ENCODE peak calls at places on chromosomes 16 and 17, in nine cellular contexts. B is PC-3, S is stomach, U is heart right ventricle, J is fibroblast of lung, T is neuronal stem cell, I is neural progenitor cell, Z is left ventricle myocardium inferior, H is tibial artery. A is an unnamed sample. For H3K9me3, the result is how much of the 10 kb centered on the place peaks cover.

GRCh38 chr17:28735242-28735722 is 6.7 kb downstream of the NEK8 start:
- DNase-seq in B (peak), S (no peak), U (no peak), J (no peak), T (no peak), I (no peak), Z (no peak), H (no peak), A (no peak)

GRCh38 chr17:36590082-36590481 is 1.6 kb upstream of the DHRS11 start:
- DNase-seq in B (no peak), S (no peak), U (no peak), J (peak), T (no peak), I (no peak), Z (no peak), H (no peak), A (no peak)

GRCh38 chr17:63843387-63844292 is 1.2 kb upstream of the SMARCD2 start:
- DNase-seq in B (no peak), S (peak), U (peak), J (peak), T (no peak), I (no peak), Z (peak), H (peak), A (no peak)

GRCh38 chr16:72785886-72786285 is 262.0 kb downstream of the ZFHX3 start:
- DNase-seq in B (no peak), S (no peak), U (no peak), J (peak), T (no peak), I (no peak), Z (no peak), H (no peak), A (no peak)

GRCh38 chr17:67055811-67056745 is 11.7 kb downstream of the CACNG1 start:
- DNase-seq in B (no peak), S (no peak), U (no peak), J (no peak), T (no peak), I (no peak), Z (no peak), H (no peak), A (no peak)

GRCh38 chr17:1956134-1956533 is 69.0 kb downstream of the RTN4RL1 start:
- DNase-seq in B (no peak), S (no peak), U (no peak), J (no peak), T (no peak), I (no peak), Z (no peak), H (no peak), A (no peak)

GRCh38 chr16:56424791-56425438 is 430 bp downstream of the AMFR start:
- DNase-seq in B (no peak), S (no peak), U (peak), J (peak), T (peak), I (no peak), Z (peak), H (peak), A (peak)

GRCh38 chr16:77430360-77430759 is 4.5 kb downstream of the ADAMTS18 start:
- DNase-seq in B (no peak), S (no peak), U (no peak), J (no peak), T (no peak), I (no peak), Z (no peak), H (no peak), A (no peak)

GRCh38 chr16:65070831-65071230 is 51.0 kb downstream of the CDH11 start:
- DNase-seq in B (peak), S (peak), U (peak), J (peak), T (peak), I (no peak), Z (peak), H (peak), A (peak)

GRCh38 chr16:2038359-2039285 is 9.0 kb downstream of the NTHL1 start:
- DNase-seq in B (no peak), S (no peak), U (peak), J (peak), T (no peak), I (no peak), Z (peak), H (no peak), A (peak)

GRCh38 chr17:48603959-48604769 is 622 bp downstream of the HOXB6 start:
- DNase-seq in B (peak), S (no peak), U (no peak), J (no peak), T (no peak), I (no peak), Z (no peak), H (no peak), A (no peak)

GRCh38 chr17:80485846-80486245 is 9.4 kb upstream of the NPTX1 start:
- DNase-seq in B (no peak), S (no peak), U (no peak), J (no peak), T (no peak), I (no peak), Z (no peak), H (no peak), A (no peak)

GRCh38 chr16:16158741-16159374 is 64.4 kb downstream of the ABCC6 start:
- DNase-seq in B (peak), S (no peak), U (no peak), J (peak), T (no peak), I (no peak), Z (no peak), H (no peak), A (no peak)

GRCh38 chr16:879986-880385 is 79.5 kb upstream of the GNG13 start:
- DNase-seq in B (no peak), S (no peak), U (no peak), J (no peak), T (no peak), I (no peak), Z (peak), H (no peak), A (no peak)
- H3K9me3 ChIP-seq in B (under half), S (under half), U (under half), J (under half), T (under half), I (under half), Z (under half), H (under half), A (under half)

DNA sequence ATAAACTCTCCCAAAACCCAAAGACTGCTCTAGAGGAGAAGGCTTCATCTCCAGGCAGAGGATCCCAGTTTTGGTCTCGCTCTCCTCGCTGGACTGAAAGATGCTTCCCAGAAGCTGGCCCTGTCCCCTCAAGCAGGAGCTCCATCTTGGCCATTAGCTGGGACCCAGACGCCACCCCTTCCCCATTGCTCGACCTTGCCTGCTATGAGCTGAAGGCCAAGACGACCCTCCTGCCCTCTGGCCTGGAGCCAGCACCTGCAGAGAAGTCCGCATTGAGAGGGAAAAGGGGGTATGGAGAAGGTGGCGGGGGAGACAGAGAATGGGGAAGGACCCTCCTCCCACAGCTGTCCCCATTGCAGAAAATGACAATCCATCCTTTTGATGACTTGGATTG is 3.6 kb upstream of the RCVRN start:
- DNase-seq in B (no peak), S (no peak), U (no peak), J (no peak), T (no peak), I (no peak), Z (no peak), H (no peak), A (no peak)
- H3K9me3 ChIP-seq in B (under half), S (under half), U (under half), J (under half), T (under half), I (under half), Z (under half), H (under half), A (under half)

GRCh38 chr16:35754391-35755369 is 2295.3 kb downstream of the TP53TG3F start:
- DNase-seq in B (no peak), S (no peak), U (no peak), J (no peak), T (no peak), I (no peak), Z (no peak), H (no peak), A (no peak)
- H3K9me3 ChIP-seq in B (under half), S (under half), U (under half), J (under half), T (under half), I (under half), Z (under half), H (under half), A (under half)

DNA sequence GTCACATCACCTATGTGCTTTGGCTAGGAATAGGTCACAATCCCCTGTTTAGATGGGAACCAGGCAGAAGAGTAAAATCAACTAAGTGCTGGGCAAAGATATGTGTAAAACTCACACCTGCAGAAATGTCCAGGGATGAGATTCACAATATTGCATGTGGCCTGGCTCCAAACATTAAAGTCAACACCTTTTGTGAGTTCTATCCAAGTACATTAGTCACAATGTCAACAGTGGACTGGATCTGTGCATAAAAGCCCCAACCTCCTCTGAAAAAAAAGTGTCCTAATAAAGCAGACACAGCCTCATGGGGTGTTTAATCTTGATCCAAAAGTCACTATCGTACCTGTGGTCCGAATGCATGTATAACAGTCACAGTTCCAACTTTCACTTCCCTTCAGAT is 1990.3 kb downstream of the TP53TG3F start:
- DNase-seq in B (no peak), S (no peak), U (no peak), J (no peak), T (no peak), I (no peak), Z (no peak), H (no peak), A (no peak)
- H3K9me3 ChIP-seq in B (under half), S (under half), U (half or more), J (under half), T (under half), I (under half), Z (half or more), H (under half), A (under half)

DNA sequence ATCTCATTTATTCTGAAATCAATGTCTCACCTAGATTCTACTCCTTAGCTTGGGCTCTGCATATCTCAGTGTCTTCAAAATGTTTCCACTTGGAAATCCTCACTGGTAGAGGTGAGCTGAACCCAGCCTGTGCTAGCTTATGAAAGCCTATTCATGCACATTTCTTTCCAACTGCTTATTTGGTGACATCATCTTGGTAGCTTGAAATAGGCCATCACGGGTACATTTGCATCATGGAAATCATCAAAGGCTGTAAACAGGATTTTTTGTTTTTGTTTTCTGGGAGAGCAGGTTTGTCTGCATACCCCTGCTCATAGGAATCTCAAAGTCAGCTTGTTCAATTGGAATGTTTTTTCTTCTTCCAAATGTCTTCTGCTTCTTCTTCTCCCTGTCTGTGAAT is 130.8 kb downstream of the KCNJ18 start:
- DNase-seq in B (no peak), S (no peak), U (no peak), J (no peak), T (no peak), I (no peak), Z (no peak), H (no peak), A (no peak)
- H3K9me3 ChIP-seq in B (under half), S (under half), U (under half), J (under half), T (under half), I (half or more), Z (under half), H (under half), A (under half)

DNA sequence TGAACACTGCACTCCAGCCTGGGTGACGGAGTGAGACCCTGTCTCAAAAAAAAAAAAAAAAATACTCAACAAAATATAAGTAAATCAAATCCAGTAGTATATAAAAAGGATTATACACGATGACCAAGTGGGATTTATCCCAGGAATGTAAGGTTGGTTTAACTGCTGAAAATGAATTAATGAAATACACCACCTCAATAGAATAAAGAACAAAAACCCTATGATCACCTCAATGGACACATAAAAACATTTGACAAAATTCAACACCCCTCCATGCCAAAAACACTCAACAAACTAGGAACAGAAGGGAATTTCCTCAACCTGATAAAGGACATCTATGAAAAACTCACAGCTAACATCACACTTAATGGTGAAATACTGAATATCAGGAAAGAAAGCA is 6.6 kb downstream of the MIS12 start:
- DNase-seq in B (no peak), S (no peak), U (no peak), J (no peak), T (no peak), I (no peak), Z (no peak), H (no peak), A (no peak)
- H3K9me3 ChIP-seq in B (under half), S (under half), U (under half), J (under half), T (under half), I (under half), Z (under half), H (under half), A (under half)

DNA sequence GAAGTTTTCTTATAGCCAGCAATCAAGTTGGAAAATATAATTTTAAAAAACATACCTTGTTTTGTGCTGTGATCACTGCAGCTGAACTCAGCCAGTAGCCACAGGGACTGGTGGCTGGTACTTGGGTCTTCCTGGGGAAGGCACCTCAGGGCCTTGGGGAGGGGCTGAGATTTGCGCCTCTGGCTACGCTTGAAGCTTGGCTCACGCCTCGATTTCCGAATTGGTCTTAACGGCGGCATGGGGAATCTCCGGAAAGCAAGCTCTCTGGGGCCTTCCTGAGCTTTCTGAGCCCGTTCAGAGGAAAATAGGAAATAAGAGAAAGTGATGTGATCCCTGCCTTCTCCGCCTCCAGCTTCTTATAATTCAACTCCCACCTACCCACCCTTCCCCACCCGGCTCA is 11.3 kb upstream of the USP7 start:
- DNase-seq in B (no peak), S (no peak), U (no peak), J (no peak), T (no peak), I (no peak), Z (no peak), H (no peak), A (no peak)
- H3K9me3 ChIP-seq in B (under half), S (under half), U (under half), J (under half), T (under half), I (under half), Z (under half), H (under half), A (under half)

GRCh38 chr16:86411878-86412277 is 98.4 kb upstream of the FOXF1 start:
- DNase-seq in B (no peak), S (no peak), U (no peak), J (no peak), T (no peak), I (no peak), Z (no peak), H (no peak), A (no peak)

GRCh38 chr16:86408685-86409084 is 101.6 kb upstream of the FOXF1 start:
- DNase-seq in B (no peak), S (no peak), U (no peak), J (no peak), T (no peak), I (no peak), Z (no peak), H (no peak), A (no peak)

GRCh38 chr16:86410076-86410475 is 100.3 kb upstream of the FOXF1 start:
- DNase-seq in B (no peak), S (no peak), U (no peak), J (no peak), T (no peak), I (no peak), Z (no peak), H (no peak), A (no peak)

GRCh38 chr16:86406056-86406455 is 104.3 kb upstream of the FOXF1 start:
- DNase-seq in B (no peak), S (no peak), U (no peak), J (no peak), T (no peak), I (no peak), Z (no peak), H (no peak), A (no peak)

DNA sequence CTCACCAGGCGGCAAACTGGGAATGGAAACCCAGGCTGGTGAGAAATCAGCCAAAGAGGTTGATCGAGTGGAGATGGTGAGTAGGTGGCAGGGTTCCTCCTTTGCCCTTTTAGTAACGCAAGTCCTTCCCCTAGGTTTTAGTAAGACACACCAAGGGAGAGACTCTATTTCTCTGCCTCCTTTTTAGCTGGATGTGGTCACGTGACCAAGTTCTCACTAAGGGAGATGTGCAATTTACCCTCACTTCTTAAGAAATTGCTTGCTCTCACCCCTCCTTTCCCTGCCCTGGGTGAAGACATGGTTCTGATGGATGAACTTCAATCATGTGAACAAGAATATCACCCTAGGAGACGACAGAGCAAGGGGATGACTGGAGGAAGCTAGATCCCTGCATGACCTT is 99.8 kb upstream of the FOXF1 start:
- DNase-seq in B (no peak), S (no peak), U (no peak), J (no peak), T (no peak), I (no peak), Z (no peak), H (no peak), A (no peak)
- H3K9me3 ChIP-seq in B (under half), S (under half), U (under half), J (under half), T (under half), I (under half), Z (under half), H (under half), A (under half)

A was measured in right lobe of liver.